ENCODE peak calls at places on chromosomes 4 and X, in five cellular contexts. C is GM23338, S is HepG2, W is fibroblast of lung, O is PC-9. K is an unnamed sample.
A peak's percentile ranks its signal among the peaks of the same experiment; 100 is the strongest.

GRCh38 chr4:173121044-173121685 is 47.4 kb upstream of the GALNT7 start:
- DNase-seq in C (peak; percentile 56), S (no peak), W (peak; percentile 68), O (peak; percentile 56), K (peak; percentile 88)

GRCh38 chr4:13534344-13535063 is 9.8 kb downstream of the NKX3-2 start:
- DNase-seq in C (peak; percentile 71), S (no peak), W (no peak), O (no peak), K (peak; percentile 4)

GRCh38 chr4:15381806-15382338 is 46.0 kb upstream of the C1QTNF7 start:
- DNase-seq in C (no peak), S (no peak), W (no peak), O (no peak), K (no peak)

GRCh38 chr4:42282081-42282901 is 115.0 kb upstream of the SHISA3 start:
- DNase-seq in C (peak; percentile 97), S (peak; percentile 65), W (peak; percentile 30), O (peak; percentile 10), K (peak; percentile 72)

GRCh38 chrX:129593137-129593536 is 53.1 kb downstream of the OCRL start:
- DNase-seq in C (no peak), S (no peak), W (peak; percentile 23), O (peak; percentile 35), K (peak; percentile 33)

GRCh38 chr4:95155759-95156451 is 392.9 kb downstream of the UNC5C start:
- DNase-seq in C (peak; percentile 62), S (peak; percentile 13), W (peak; percentile 60), O (no peak), K (peak; percentile 42)

GRCh38 chr4:62243895-62244294 is 1043.8 kb downstream of the ADGRL3 start:
- DNase-seq in C (peak; percentile 17), S (no peak), W (no peak), O (no peak), K (no peak)

GRCh38 chr4:31370866-31371465 is 650.8 kb downstream of the PCDH7 start:
- DNase-seq in C (peak; percentile 83), S (peak; percentile 37), W (peak; percentile 31), O (peak; percentile 1), K (peak; percentile 73)

GRCh38 chrX:131675596-131676194 is 131.8 kb downstream of the OR13H1 start:
- DNase-seq in C (peak; percentile 56), S (peak; percentile 8), W (peak; percentile 3), O (no peak), K (peak; percentile 52)

GRCh38 chr4:138233313-138233712 is 8.8 kb downstream of the SLC7A11 start:
- DNase-seq in C (no peak), S (no peak), W (no peak), O (no peak), K (no peak)

GRCh38 chrX:109632906-109633504 is 8.0 kb upstream of the KCNE5 start:
- DNase-seq in C (peak; percentile 50), S (no peak), W (no peak), O (peak; percentile 9), K (peak; percentile 6)

GRCh38 chr4:85611661-85612060 is 136.7 kb downstream of the ARHGAP24 start:
- DNase-seq in C (no peak), S (no peak), W (no peak), O (no peak), K (no peak)

GRCh38 chr4:1290165-1290977 is 680 bp downstream of the MAEA start:
- DNase-seq in C (no peak), S (no peak), W (no peak), O (peak; percentile 46), K (peak; percentile 45)

GRCh38 chrX:36957425-36958328 is 50.5 kb upstream of the FAM47C start:
- DNase-seq in C (peak; percentile 60), S (no peak), W (peak; percentile 2), O (peak; percentile 2), K (no peak)

GRCh38 chr4:112511294-112512118 is 4.5 kb downstream of the NEUROG2 start:
- DNase-seq in C (peak; percentile 70), S (no peak), W (no peak), O (no peak), K (no peak)

GRCh38 chr4:8275511-8275910 is 6.0 kb downstream of the HTRA3 start:
- DNase-seq in C (no peak), S (no peak), W (no peak), O (no peak), K (no peak)

GRCh38 chr4:52640808-52641595 is 18.1 kb downstream of the USP46 start:
- DNase-seq in C (no peak), S (no peak), W (peak; percentile 80), O (no peak), K (no peak)

GRCh38 chr4:89837385-89837995 is 529 bp upstream of the SNCA start:
- DNase-seq in C (no peak), S (no peak), W (peak; percentile 27), O (no peak), K (no peak)

GRCh38 chrX:97389761-97390192 is 506.1 kb downstream of the RPA4 start:
- DNase-seq in C (no peak), S (no peak), W (peak; percentile 89), O (no peak), K (no peak)

GRCh38 chrX:103428525-103428924 is 52.2 kb downstream of the BEX3 start:
- DNase-seq in C (no peak), S (no peak), W (no peak), O (no peak), K (no peak)

GRCh38 chrX:1390621-1391369 is 1.1 kb downstream of the SLC25A6 start:
- DNase-seq in C (no peak), S (no peak), W (no peak), O (no peak), K (no peak)
- H4K20me1 ChIP-seq in C (peaks cover 38% of the 10 kb centered on the region), S (peaks cover 64% of the 10 kb centered on the region), W (peaks cover 2% of the 10 kb centered on the region), O (peaks cover 61% of the 10 kb centered on the region), K (peaks cover 35% of the 10 kb centered on the region)

GRCh38 chr4:48490680-48491513 is 845 bp downstream of the ZAR1 start:
- DNase-seq in C (peak; percentile 73), S (no peak), W (no peak), O (no peak), K (no peak)
- TF ChIP-seq EZH2 in C (no peak), S (no peak), W (peak; percentile 92), O (no peak), K (no peak)

GRCh38 chr4:10295326-10295725 is 161.9 kb downstream of the ZNF518B start:
- DNase-seq in C (no peak), S (no peak), W (no peak), O (no peak), K (no peak)

GRCh38 chr4:10285028-10285427 is 168.4 kb upstream of the WDR1 start:
- DNase-seq in C (no peak), S (no peak), W (no peak), O (no peak), K (no peak)

GRCh38 chr4:10288830-10289533 is 168.2 kb downstream of the ZNF518B start:
- DNase-seq in C (no peak), S (no peak), W (no peak), O (no peak), K (no peak)

GRCh38 chr4:10283761-10284160 is 167.2 kb upstream of the WDR1 start:
- DNase-seq in C (no peak), S (no peak), W (no peak), O (no peak), K (no peak)

DNA sequence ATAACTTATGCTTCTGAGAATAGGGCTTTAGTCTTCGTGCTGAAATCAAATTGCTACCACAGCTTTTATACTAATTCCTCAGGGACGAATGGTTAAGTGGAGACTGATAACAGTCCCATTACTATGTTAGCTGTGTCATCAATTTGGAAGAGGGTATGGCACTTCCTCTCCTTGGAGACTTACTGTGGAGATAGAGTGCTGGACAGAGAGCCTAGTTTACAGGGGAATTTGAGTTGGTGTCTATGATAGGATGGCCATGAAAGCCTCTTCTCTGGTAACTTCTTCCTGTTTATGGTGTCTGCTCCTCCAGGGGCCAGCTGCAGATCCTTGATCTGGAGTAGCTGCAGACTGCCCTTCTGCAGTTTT is 167.7 kb downstream of the ZNF518B start:
- DNase-seq in C (no peak), S (no peak), W (no peak), O (no peak), K (no peak)
- H3K4me2 ChIP-seq in C (no peak overlapping the region), S (no peak overlapping the region), W (no peak overlapping the region), O (no peak overlapping the region), K (no peak overlapping the region)

GRCh38 chr4:108055787-108056186 is 66.1 kb downstream of the HADH start:
- DNase-seq in C (no peak), S (no peak), W (no peak), O (no peak), K (no peak)
- H4K20me1 ChIP-seq in C (no peaks in the 10 kb centered on the region), S (no peaks in the 10 kb centered on the region), W (no peaks in the 10 kb centered on the region), O (no peaks in the 10 kb centered on the region), K (no peaks in the 10 kb centered on the region)

DNA sequence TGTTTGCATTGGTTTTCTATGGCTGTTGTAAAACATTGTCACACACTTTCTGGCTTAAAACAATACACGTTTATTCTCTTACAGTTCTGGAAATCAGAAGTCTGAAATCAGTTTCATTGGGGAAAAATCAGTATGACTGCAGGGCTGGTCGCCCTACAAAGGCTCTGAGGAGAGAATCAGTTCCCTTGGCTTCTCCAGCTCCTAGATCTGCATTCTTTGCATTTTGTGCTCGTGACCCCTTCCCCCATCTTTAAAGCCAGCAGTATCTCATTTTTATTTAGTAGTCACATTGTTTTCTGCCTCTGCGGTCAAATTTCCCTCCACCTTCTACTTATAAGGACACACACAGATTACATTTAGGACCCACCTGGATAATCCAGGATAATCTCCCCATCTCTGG is 849.7 kb upstream of the GRID2 start:
- DNase-seq in C (peak; percentile 44), S (no peak), W (no peak), O (no peak), K (no peak)
- TF ChIP-seq EZH2 in C (no peak), S (no peak), W (no peak), O (no peak), K (no peak)

GRCh38 chr4:158020175-158020574 is 152.7 kb downstream of the GASK1B start:
- DNase-seq in C (peak; percentile 14), S (peak; percentile 92), W (peak; percentile 96), O (peak; percentile 8), K (no peak)
- H3K4me2 ChIP-seq in C (no peak overlapping the region), S (peak overlapping the region; percentile 39), W (peak overlapping the region; percentile 21), O (peak overlapping the region; percentile 47), K (no peak overlapping the region)

DNA sequence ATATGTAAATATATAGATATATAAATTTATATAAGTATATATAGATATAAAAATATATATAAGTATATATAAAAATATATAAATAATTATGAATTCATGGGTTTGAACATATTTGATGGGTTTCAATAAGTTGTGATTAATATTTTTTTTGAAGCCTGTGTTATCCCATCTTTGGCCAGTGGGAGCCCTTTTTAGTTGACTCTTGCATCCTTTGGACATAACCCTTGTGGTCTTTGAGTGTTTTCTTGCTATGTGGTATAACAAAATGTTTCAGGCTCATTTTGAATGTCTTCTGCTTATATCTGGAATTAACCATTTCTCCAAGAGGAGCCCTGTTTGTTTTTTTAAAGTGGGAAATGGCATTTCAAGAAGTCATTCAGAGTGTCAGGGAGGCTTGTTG is 15.2 kb downstream of the SNX25 start:
- DNase-seq in C (no peak), S (no peak), W (no peak), O (no peak), K (no peak)
- H4K20me1 ChIP-seq in C (no peaks in the 10 kb centered on the region), S (peaks cover 26% of the 10 kb centered on the region), W (no peaks in the 10 kb centered on the region), O (no peaks in the 10 kb centered on the region), K (no peaks in the 10 kb centered on the region)

GRCh38 chrX:137858106-137858505 is 292.2 kb downstream of the ZIC3 start:
- DNase-seq in C (no peak), S (no peak), W (no peak), O (no peak), K (no peak)
- TF ChIP-seq EZH2 in C (no peak), S (no peak), W (no peak), O (no peak), K (no peak)